ENCODE peak calls at places on chromosomes 2 and 18, in nine cellular contexts. D, E, Y, I, A, V, B, S and R are unnamed samples.

GRCh38 chr2:229914182-229914581 is 7.6 kb downstream of the TRIP12 start:
- DNase-seq in E (no peak), D (no peak), V (no peak), I (no peak), S (no peak), B (no peak), A (no peak), Y (no peak), R (no peak)

GRCh38 chr2:147937744-147938349 is 82.7 kb downstream of the ORC4 start:
- DNase-seq in B (no peak), A (no peak), I (no peak), D (no peak), S (peak; percentile 24), Y (peak; percentile 36), V (no peak), E (no peak), R (no peak)

GRCh38 chr18:79496978-79497637 is 101.4 kb downstream of the NFATC1 start:
- DNase-seq in I (peak; percentile 29), S (no peak), B (no peak), D (peak; percentile 51), A (no peak), V (no peak), E (no peak), Y (no peak), R (no peak)

GRCh38 chr2:69012310-69013122 is 463 bp upstream of the ANTXR1 start:
- DNase-seq in E (no peak), V (no peak), S (peak; percentile 49), I (peak; percentile 72), D (peak; percentile 56), Y (peak; percentile 56), B (peak; percentile 75), A (peak; percentile 30), R (no peak)

GRCh38 chr2:127104881-127105655 is 1.9 kb downstream of the BIN1 start:
- DNase-seq in A (no peak), Y (no peak), V (no peak), E (peak; percentile 64), S (no peak), B (no peak), D (no peak), I (no peak), R (no peak)

GRCh38 chr18:51151185-51151567 is 46.3 kb downstream of the MEX3C start:
- DNase-seq in Y (no peak), V (no peak), A (no peak), E (no peak), D (no peak), S (no peak), B (no peak), I (no peak), R (no peak)

GRCh38 chr18:57214976-57215375 is 68.1 kb downstream of the BOD1L2 start:
- DNase-seq in S (no peak), V (no peak), D (no peak), E (no peak), A (no peak), I (no peak), Y (no peak), B (no peak), R (no peak)

GRCh38 chr2:176689711-176690110 is 420.5 kb downstream of the MTX2 start:
- DNase-seq in S (no peak), B (no peak), D (no peak), E (no peak), A (no peak), Y (no peak), I (no peak), V (no peak), R (no peak)

GRCh38 chr2:200525882-200526651 is at the start of gene SGO2:
- DNase-seq in D (peak; percentile 92), Y (peak; percentile 95), I (peak; percentile 95), B (peak; percentile 95), S (peak; percentile 97), A (peak; percentile 97), V (peak; percentile 85), E (peak; percentile 98), R (peak; percentile 85)
- H3K36me3 ChIP-seq in D (no peaks in the 10 kb centered on the region), Y (no peaks in the 10 kb centered on the region), I (no peaks in the 10 kb centered on the region), B (no peaks in the 10 kb centered on the region), S (no peaks in the 10 kb centered on the region), A (no peaks in the 10 kb centered on the region), V (no peaks in the 10 kb centered on the region), E (no peaks in the 10 kb centered on the region), R (no peaks in the 10 kb centered on the region)

GRCh38 chr2:151644580-151644979 is 89.7 kb downstream of the NEB start:
- DNase-seq in A (no peak), Y (no peak), D (no peak), V (no peak), B (no peak), E (no peak), S (no peak), I (no peak), R (no peak)
- H3K36me3 ChIP-seq in A (no peaks in the 10 kb centered on the region), Y (no peaks in the 10 kb centered on the region), D (no peaks in the 10 kb centered on the region), V (no peaks in the 10 kb centered on the region), B (no peaks in the 10 kb centered on the region), E (no peaks in the 10 kb centered on the region), S (no peaks in the 10 kb centered on the region), I (peaks cover 4% of the 10 kb centered on the region), R (no peaks in the 10 kb centered on the region)

DNA sequence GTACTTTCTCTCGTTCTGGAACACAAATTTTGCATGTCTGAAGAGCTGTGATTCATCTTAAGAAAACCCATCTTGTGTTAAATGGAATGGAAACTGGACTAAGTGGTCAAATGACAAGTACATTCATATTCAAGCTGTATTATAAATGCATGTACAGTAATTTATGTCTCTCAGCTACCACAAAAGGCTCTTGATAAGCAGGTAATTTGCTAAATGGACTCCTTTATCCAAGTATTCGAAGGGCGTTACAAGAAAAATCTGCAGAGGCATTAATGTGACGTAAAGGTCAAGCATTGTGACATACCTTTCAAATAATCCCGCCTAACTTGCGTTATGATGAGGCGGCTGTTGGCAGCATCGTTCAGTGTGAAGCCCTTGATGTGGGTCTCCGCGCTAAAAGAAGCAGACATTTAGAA is 66.6 kb downstream of the ABCG8 start:
- DNase-seq in S (no peak), V (no peak), E (no peak), I (no peak), D (peak; percentile 5), B (no peak), Y (no peak), A (no peak), R (no peak)
- H3K36me3 ChIP-seq in S (peaks cover 9% of the 10 kb centered on the region), V (peaks cover 49% of the 10 kb centered on the region), E (peaks cover 72% of the 10 kb centered on the region), I (peaks cover 58% of the 10 kb centered on the region), D (peaks cover 22% of the 10 kb centered on the region), B (peaks cover 39% of the 10 kb centered on the region), Y (peaks cover 6% of the 10 kb centered on the region), A (peaks cover 5% of the 10 kb centered on the region), R (no peaks in the 10 kb centered on the region)

DNA sequence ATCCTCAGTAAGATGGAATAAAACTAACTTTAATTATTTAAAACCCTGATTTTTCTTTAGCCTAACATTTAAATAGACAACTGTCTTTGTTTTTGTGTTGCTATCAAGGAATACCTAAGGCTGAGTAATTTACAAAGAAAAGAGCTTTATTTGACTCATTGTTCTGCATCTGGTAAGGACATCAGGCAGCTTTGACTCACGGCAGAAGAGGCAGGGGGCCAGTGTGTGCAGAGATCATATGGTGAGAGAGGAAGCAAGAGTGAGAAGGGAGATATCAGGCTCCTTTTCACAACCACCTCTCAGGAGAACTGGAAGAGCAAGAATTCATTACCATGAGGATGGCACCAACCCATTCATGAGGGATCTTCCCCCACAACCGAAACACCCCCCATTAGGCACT is 64.6 kb upstream of the TFPI start:
- DNase-seq in I (no peak), B (no peak), E (peak; percentile 66), S (no peak), A (no peak), V (no peak), D (peak; percentile 59), Y (no peak), R (no peak)
- H3K36me3 ChIP-seq in I (no peaks in the 10 kb centered on the region), B (no peaks in the 10 kb centered on the region), E (no peaks in the 10 kb centered on the region), S (no peaks in the 10 kb centered on the region), A (no peaks in the 10 kb centered on the region), V (no peaks in the 10 kb centered on the region), D (no peaks in the 10 kb centered on the region), Y (no peaks in the 10 kb centered on the region), R (no peaks in the 10 kb centered on the region)

GRCh38 chr2:223897669-223898314 is 47.3 kb downstream of the WDFY1 start:
- DNase-seq in V (no peak), S (no peak), Y (no peak), E (no peak), D (no peak), I (no peak), A (peak; percentile 33), B (no peak), R (no peak)
- H3K36me3 ChIP-seq in V (peaks cover 10% of the 10 kb centered on the region), S (no peaks in the 10 kb centered on the region), Y (peaks cover 10% of the 10 kb centered on the region), E (peaks cover 66% of the 10 kb centered on the region), D (peaks cover 22% of the 10 kb centered on the region), I (peaks cover 87% of the 10 kb centered on the region), A (peaks cover 7% of the 10 kb centered on the region), B (peaks cover 39% of the 10 kb centered on the region), R (no peaks in the 10 kb centered on the region)

DNA sequence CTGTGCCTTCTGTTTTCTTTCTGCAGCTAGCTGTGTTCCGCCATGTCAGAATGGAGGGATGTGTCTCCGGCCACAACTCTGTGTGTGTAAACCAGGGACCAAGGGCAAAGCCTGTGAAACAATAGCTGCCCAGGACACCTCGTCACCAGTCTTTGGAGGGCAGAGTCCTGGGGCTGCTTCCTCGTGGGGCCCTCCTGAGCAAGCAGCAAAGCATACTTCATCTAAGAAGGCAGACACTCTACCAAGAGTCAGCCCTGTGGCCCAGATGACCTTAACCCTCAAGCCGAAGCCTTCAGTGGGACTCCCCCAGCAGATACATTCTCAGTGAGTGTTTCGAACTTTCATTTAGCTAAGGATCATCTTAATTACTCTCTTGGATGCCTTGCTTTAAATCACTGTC is 74.1 kb downstream of the LTBP1 start:
- DNase-seq in S (no peak), A (no peak), Y (no peak), E (no peak), I (no peak), D (no peak), V (no peak), B (no peak), R (no peak)
- H3K36me3 ChIP-seq in S (no peaks in the 10 kb centered on the region), A (no peaks in the 10 kb centered on the region), Y (peaks cover 3% of the 10 kb centered on the region), E (no peaks in the 10 kb centered on the region), I (peaks cover 7% of the 10 kb centered on the region), D (no peaks in the 10 kb centered on the region), V (no peaks in the 10 kb centered on the region), B (peaks cover 3% of the 10 kb centered on the region), R (no peaks in the 10 kb centered on the region)